ENCODE peak calls at places on chromosomes 16 and 17, in eight cellular contexts. S is right cardiac atrium; I is aorta; D is mucosa of descending colon; Q is sigmoid colon; A is A549; L is transverse colon; C is CD4-positive, alpha-beta memory T cell. E is an unnamed sample.
A peak's percentile ranks its signal among the peaks of the same experiment; 100 is the strongest.

GRCh38 chr16:67441907-67442306 is 11.0 kb downstream of the HSD11B2 start:
- DNase-seq in S (peak; percentile 80), I (no peak), D (no peak), Q (no peak), A (no peak), L (no peak), C (no peak), E (peak; percentile 41)

GRCh38 chr17:82089723-82090548 is 8.1 kb downstream of the FASN start:
- DNase-seq in S (peak; percentile 42), I (no peak), D (no peak), Q (no peak), A (no peak), L (no peak), C (no peak), E (peak; percentile 10)

GRCh38 chr16:30621765-30622164 is 11.6 kb upstream of the ZNF689 start:
- DNase-seq in S (no peak), I (no peak), D (no peak), Q (no peak), A (no peak), L (no peak), C (no peak), E (no peak)

GRCh38 chr17:44278006-44278405 is 10.1 kb upstream of the SLC4A1 start:
- DNase-seq in S (no peak), I (no peak), D (no peak), Q (no peak), A (no peak), L (no peak), C (no peak), E (no peak)

GRCh38 chr16:24151482-24151939 is 104.6 kb upstream of the CACNG3 start:
- DNase-seq in S (no peak), I (no peak), D (no peak), Q (no peak), A (no peak), L (no peak), C (peak; percentile 14), E (no peak)

GRCh38 chr17:41301204-41301790 is 1.4 kb downstream of the KRTAP29-1 start:
- DNase-seq in S (no peak), I (no peak), D (no peak), Q (no peak), A (no peak), L (no peak), C (no peak), E (no peak)

GRCh38 chr17:46943511-46944393 is 20.8 kb downstream of the GOSR2 start:
- DNase-seq in S (peak; percentile 71), I (no peak), D (no peak), Q (peak; percentile 77), A (no peak), L (no peak), C (no peak), E (no peak)

GRCh38 chr16:85172465-85173071 is 60.3 kb upstream of the CIBAR2 start:
- DNase-seq in S (peak; percentile 67), I (peak; percentile 79), D (peak; percentile 50), Q (no peak), A (peak; percentile 66), L (no peak), C (no peak), E (no peak)

GRCh38 chr17:60077672-60078519 is 825 bp downstream of the HEATR6 start:
- DNase-seq in S (no peak), I (no peak), D (no peak), Q (no peak), A (no peak), L (no peak), C (peak; percentile 33), E (no peak)

GRCh38 chr17:1485311-1485747 is 7.2 kb downstream of the MYO1C start:
- DNase-seq in S (peak; percentile 87), I (peak; percentile 87), D (peak; percentile 56), Q (no peak), A (peak; percentile 48), L (peak; percentile 60), C (no peak), E (peak; percentile 76)

GRCh38 chr16:54073356-54073755 is 213.2 kb downstream of the IRX3 start:
- DNase-seq in S (no peak), I (no peak), D (no peak), Q (no peak), A (no peak), L (no peak), C (no peak), E (no peak)

GRCh38 chr17:77453613-77454559 is 313.1 kb downstream of the SEC14L1 start:
- DNase-seq in S (no peak), I (no peak), D (peak; percentile 59), Q (no peak), A (no peak), L (peak; percentile 89), C (no peak), E (no peak)

GRCh38 chr17:17147821-17148220 is 58.3 kb downstream of the PLD6 start:
- DNase-seq in S (no peak), I (no peak), D (no peak), Q (no peak), A (no peak), L (no peak), C (no peak), E (no peak)

GRCh38 chr16:25713785-25714570 is 22.2 kb downstream of the HS3ST4 start:
- DNase-seq in S (no peak), I (no peak), D (no peak), Q (no peak), A (no peak), L (no peak), C (no peak), E (no peak)

GRCh38 chr17:65055280-65055707 is 1.2 kb downstream of the GNA13 start:
- DNase-seq in S (no peak), I (no peak), D (no peak), Q (no peak), A (no peak), L (no peak), C (peak; percentile 31), E (no peak)

GRCh38 chr17:31580331-31581021 is 189.0 kb downstream of the RAB11FIP4 start:
- DNase-seq in S (peak; percentile 65), I (peak; percentile 87), D (no peak), Q (no peak), A (no peak), L (no peak), C (no peak), E (no peak)

GRCh38 chr17:7560172-7561027 is 1.3 kb upstream of the SENP3 start:
- DNase-seq in S (peak; percentile 84), I (peak; percentile 88), D (peak; percentile 87), Q (peak; percentile 86), A (peak; percentile 85), L (peak; percentile 87), C (peak; percentile 36), E (peak; percentile 61)

GRCh38 chr17:4003501-4004421 is 39.5 kb upstream of the ATP2A3 start:
- DNase-seq in S (peak; percentile 75), I (peak; percentile 69), D (peak; percentile 80), Q (peak; percentile 61), A (no peak), L (peak; percentile 79), C (no peak), E (no peak)

GRCh38 chr17:6043405-6043804 is 26.8 kb upstream of the WSCD1 start:
- DNase-seq in S (no peak), I (no peak), D (no peak), Q (no peak), A (no peak), L (no peak), C (no peak), E (no peak)

GRCh38 chr16:55478827-55479559 is at the start of gene MMP2:
- DNase-seq in S (peak; percentile 94), I (peak; percentile 88), D (peak; percentile 51), Q (peak; percentile 93), A (no peak), L (peak; percentile 45), C (no peak), E (peak; percentile 84)
- H3K4me3 ChIP-seq in S (peak within 1 kb of the TSS; percentile 40), I (peak within 1 kb of the TSS; percentile 37), D (no peak within 1 kb of the TSS), Q (peak within 1 kb of the TSS; percentile 34), A (peak within 1 kb of the TSS; percentile 60), L (peak within 1 kb of the TSS; percentile 40), C (no peak within 1 kb of the TSS), E (peak within 1 kb of the TSS; percentile 71)

DNA sequence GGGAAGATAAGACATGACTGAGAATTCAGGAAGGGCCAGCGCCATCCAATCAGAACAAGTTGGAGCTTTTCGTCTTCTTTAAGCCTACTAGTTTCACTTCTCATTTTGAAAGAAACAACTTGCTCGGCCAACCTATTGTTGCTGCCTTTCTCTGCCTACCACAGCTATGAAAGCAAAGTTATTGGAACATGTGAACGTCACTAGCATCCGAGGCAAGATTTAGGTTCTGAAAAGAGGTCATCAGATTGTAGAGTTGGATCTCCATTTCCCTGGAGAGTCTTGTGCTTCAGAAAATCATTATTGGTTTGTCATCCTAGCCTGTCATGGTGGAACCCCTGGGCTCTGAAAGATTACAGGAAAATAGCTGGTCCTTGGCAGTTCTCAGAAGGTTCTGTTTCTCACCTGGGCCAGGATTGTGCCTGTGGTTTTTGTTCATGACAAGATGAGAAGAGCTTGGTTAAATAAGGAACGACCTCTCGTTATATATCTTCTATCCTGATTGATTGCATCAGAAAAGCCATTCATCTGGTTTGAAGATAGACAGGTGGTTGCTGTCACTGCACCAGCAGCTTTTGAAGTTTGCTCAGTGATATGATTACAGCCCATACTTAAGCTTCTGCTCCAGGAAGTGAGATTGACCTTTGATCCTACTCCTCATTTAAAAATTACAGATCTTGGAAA is 25.3 kb downstream of the CDH13 start:
- DNase-seq in S (no peak), I (no peak), D (no peak), Q (peak; percentile 9), A (no peak), L (peak; percentile 20), C (peak; percentile 30), E (no peak)
- H3K9me3 ChIP-seq in S (no peaks in the 10 kb centered on the region), I (no peaks in the 10 kb centered on the region), D (no peaks in the 10 kb centered on the region), Q (no peaks in the 10 kb centered on the region), A (no peaks in the 10 kb centered on the region), L (no peaks in the 10 kb centered on the region), C (no peaks in the 10 kb centered on the region), E (no peaks in the 10 kb centered on the region)

DNA sequence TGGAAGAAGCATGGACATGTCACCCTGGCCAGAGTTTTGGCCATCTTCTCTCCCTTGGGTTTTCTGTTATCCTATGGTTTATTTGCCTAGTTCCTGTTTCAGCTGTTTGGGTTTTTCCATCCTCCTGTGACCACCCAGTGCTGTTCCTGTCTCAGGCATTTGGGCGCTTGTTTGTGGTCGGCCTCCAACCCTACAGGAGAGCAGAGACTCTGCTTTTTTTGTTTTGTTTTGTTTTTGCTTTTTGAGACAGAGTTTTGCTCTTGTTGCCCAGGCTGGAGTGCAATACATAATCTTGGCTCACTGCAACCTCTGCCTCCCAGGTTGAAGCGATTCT is 3.3 kb upstream of the ZC3H7A start:
- DNase-seq in S (no peak), I (no peak), D (no peak), Q (no peak), A (no peak), L (no peak), C (no peak), E (no peak)
- H3K4me3 ChIP-seq in S (no peak overlapping the region), I (no peak overlapping the region), D (no peak overlapping the region), Q (no peak overlapping the region), A (no peak overlapping the region), L (no peak overlapping the region), C (no peak overlapping the region), E (no peak overlapping the region)

GRCh38 chr16:31785126-31785525 is 88.5 kb upstream of the ZNF267 start:
- DNase-seq in S (no peak), I (no peak), D (no peak), Q (no peak), A (no peak), L (no peak), C (no peak), E (no peak)
- H3K9me3 ChIP-seq in S (peaks cover 2% of the 10 kb centered on the region), I (peaks cover 13% of the 10 kb centered on the region), D (peaks cover 80% of the 10 kb centered on the region), Q (peaks cover 18% of the 10 kb centered on the region), A (peaks cover 2% of the 10 kb centered on the region), L (peaks cover 39% of the 10 kb centered on the region), C (no peaks in the 10 kb centered on the region), E (peaks cover 99% of the 10 kb centered on the region)

GRCh38 chr16:1153480-1154160 is 714 bp downstream of the CACNA1H start:
- DNase-seq in S (no peak), I (no peak), D (no peak), Q (no peak), A (peak; percentile 36), L (no peak), C (no peak), E (no peak)
- H3K4me3 ChIP-seq in S (peak overlapping the region; percentile 56), I (peak overlapping the region; percentile 4), D (no peak overlapping the region), Q (peak overlapping the region; percentile 51), A (peak overlapping the region; percentile 53), L (peak overlapping the region; percentile 47), C (no peak overlapping the region), E (peak overlapping the region; percentile 60)